ENCODE peak calls at places on chromosomes 7 and 10, in four cellular contexts. Z is ovary; S is stimulated activated CD4-positive, alpha-beta T cell treated with anti-CD3 and anti-CD28 coated beads, Interleukin-2, amount 100 ng/mL, for 48 hours; N is head of caudate nucleus. Q is an unnamed sample.

GRCh38 chr10:128318366-128318765 is 192.1 kb upstream of the MKI67 start:
- DNase-seq in Z (no peak), S (no peak), N (no peak), Q (no peak)

GRCh38 chr7:155644971-155645509 is 579 bp downstream of the RBM33 start:
- DNase-seq in Z (peak), S (peak), N (peak), Q (peak)

GRCh38 chr10:43160067-43160918 is 22.0 kb downstream of the CSGALNACT2 start:
- DNase-seq in Z (no peak), S (peak), N (no peak), Q (no peak)

GRCh38 chr10:124116771-124117510 is 23.5 kb upstream of the CHST15 start:
- DNase-seq in Z (no peak), S (no peak), N (no peak), Q (no peak)

GRCh38 chr7:28533731-28534531 is 121.6 kb downstream of the CREB5 start:
- DNase-seq in Z (peak), S (no peak), N (peak), Q (peak)

GRCh38 chr7:30797294-30798040 is 26.2 kb downstream of the MINDY4 start:
- DNase-seq in Z (no peak), S (no peak), N (no peak), Q (no peak)

GRCh38 chr10:91354166-91354565 is 56.0 kb upstream of the HECTD2 start:
- DNase-seq in Z (no peak), S (no peak), N (peak), Q (no peak)

GRCh38 chr10:77869626-77870420 is 56.7 kb downstream of the DLG5 start:
- DNase-seq in Z (no peak), S (no peak), N (no peak), Q (no peak)

GRCh38 chr10:68163735-68164134 is 54.4 kb downstream of the MYPN start:
- DNase-seq in Z (no peak), S (no peak), N (no peak), Q (no peak)

GRCh38 chr7:84492128-84492527 is 297.5 kb upstream of the SEMA3A start:
- DNase-seq in Z (no peak), S (no peak), N (no peak), Q (no peak)

GRCh38 chr7:36313607-36314006 is 76.1 kb upstream of the ANLN start:
- DNase-seq in Z (no peak), S (no peak), N (no peak), Q (no peak)

GRCh38 chr10:77390481-77390891 is 247.1 kb downstream of the KCNMA1 start:
- DNase-seq in Z (no peak), S (no peak), N (no peak), Q (no peak)

GRCh38 chr7:128974241-128974934 is 36.7 kb downstream of the IRF5 start:
- DNase-seq in Z (no peak), S (no peak), N (no peak), Q (no peak)

GRCh38 chr7:121212031-121212430 is 116.8 kb upstream of the WNT16 start:
- DNase-seq in Z (no peak), S (no peak), N (no peak), Q (no peak)

GRCh38 chr10:104317195-104318095 is 20.8 kb downstream of the ITPRIP start:
- DNase-seq in Z (peak), S (no peak), N (no peak), Q (no peak)

GRCh38 chr7:99499713-99500636 is at the start of gene ZNF394:
- DNase-seq in Z (peak), S (peak), N (peak), Q (peak)

GRCh38 chr7:106190589-106191330 is 78.6 kb upstream of the SYPL1 start:
- DNase-seq in Z (no peak), S (no peak), N (no peak), Q (no peak)

Q was measured in globus pallidus.